ENCODE peak calls at places on chromosome 20, in four cellular contexts. Q is GM12892, D is lower lobe of right lung, R is GM12865. T is an unnamed sample.

GRCh38 chr20:44537993-44538392 is 16.1 kb upstream of the SERINC3 start:
- DNase-seq in D (no peak), R (no peak), Q (no peak), T (no peak)

GRCh38 chr20:63124092-63124781 is 91.7 kb downstream of the YTHDF1 start:
- DNase-seq in Q (no peak), D (peak), R (no peak), T (no peak)

GRCh38 chr20:2874456-2874855 is 1.2 kb downstream of the PTPRA start:
- DNase-seq in R (peak), Q (no peak), D (no peak), T (no peak)

GRCh38 chr20:25017257-25017803 is 24.8 kb upstream of the APMAP start:
- DNase-seq in R (no peak), Q (no peak), D (peak), T (peak)

GRCh38 chr20:1328680-1329330 is at the start of gene SDCBP2:
- DNase-seq in D (peak), R (no peak), Q (no peak), T (no peak)

GRCh38 chr20:1539816-1540215 is 17.7 kb downstream of the SIRPD start:
- DNase-seq in D (no peak), R (no peak), Q (no peak), T (no peak)

GRCh38 chr20:41989935-41990635 is 371.9 kb upstream of the CHD6 start:
- DNase-seq in Q (no peak), D (no peak), R (no peak), T (no peak)

GRCh38 chr20:41174782-41175181 is 37.4 kb downstream of the PLCG1 start:
- DNase-seq in R (no peak), D (no peak), Q (no peak), T (no peak)

GRCh38 chr20:56967916-56968315 is 298.5 kb downstream of the BMP7 start:
- DNase-seq in R (no peak), Q (no peak), D (no peak), T (no peak)

GRCh38 chr20:62723351-62723750 is 14.7 kb downstream of the NTSR1 start:
- DNase-seq in D (peak), Q (no peak), R (no peak), T (no peak)

GRCh38 chr20:3229158-3229557 is 9.8 kb downstream of the SLC4A11 start:
- DNase-seq in Q (no peak), R (no peak), D (no peak), T (no peak)

GRCh38 chr20:63020681-63021080 is 13.9 kb upstream of the BHLHE23 start:
- DNase-seq in D (peak), Q (no peak), R (no peak), T (no peak)

GRCh38 chr20:29119141-29119540 is 2138.3 kb upstream of the DEFB115 start:
- DNase-seq in Q (no peak), D (no peak), R (no peak), T (no peak)

GRCh38 chr20:19552144-19552895 is 205.7 kb upstream of the RIN2 start:
- DNase-seq in R (no peak), Q (no peak), D (peak), T (no peak)

GRCh38 chr20:41321003-41321402 is 3.5 kb upstream of the ZHX3 start:
- DNase-seq in D (no peak), Q (no peak), R (no peak), T (no peak)

GRCh38 chr20:63947638-63948456 is 8.4 kb downstream of the UCKL1 start:
- DNase-seq in D (peak), R (no peak), Q (no peak), T (no peak)

GRCh38 chr20:5749512-5750490 is at the start of gene SHLD1:
- DNase-seq in R (peak), Q (peak), D (peak), T (peak)

GRCh38 chr20:35181731-35182130 is 9.9 kb downstream of the PROCR start:
- DNase-seq in D (no peak), Q (no peak), R (no peak), T (no peak)

GRCh38 chr20:17841751-17842191 is 126.8 kb downstream of the SNX5 start:
- DNase-seq in R (no peak), D (no peak), Q (no peak), T (no peak)

GRCh38 chr20:63253438-63254236 is 626 bp downstream of the NKAIN4 start:
- DNase-seq in R (no peak), D (no peak), Q (no peak), T (no peak)

GRCh38 chr20:4764805-4765204 is 43.1 kb downstream of the PRND start:
- DNase-seq in D (no peak), R (no peak), Q (no peak), T (no peak)

GRCh38 chr20:63652192-63652980 is 838 bp downstream of the STMN3 start:
- DNase-seq in Q (no peak), D (peak), R (no peak), T (no peak)

GRCh38 chr20:48728042-48728837 is 99.6 kb downstream of the PREX1 start:
- DNase-seq in Q (no peak), D (no peak), R (no peak), T (no peak)

GRCh38 chr20:1711826-1712601 is 54.4 kb upstream of the SIRPG start:
- DNase-seq in D (no peak), Q (no peak), R (no peak), T (no peak)

GRCh38 chr20:9493818-9494217 is 20.6 kb upstream of the LAMP5 start:
- DNase-seq in R (no peak), D (no peak), Q (no peak), T (no peak)

GRCh38 chr20:57998276-57998675 is 230.2 kb downstream of the ANKRD60 start:
- DNase-seq in Q (no peak), D (no peak), R (no peak), T (no peak)

GRCh38 chr20:4711511-4711910 is 10.2 kb upstream of the PRND start:
- DNase-seq in D (no peak), Q (no peak), R (no peak), T (no peak)

GRCh38 chr20:9945406-9945805 is 89.4 kb upstream of the ANKEF1 start:
- DNase-seq in R (no peak), D (no peak), Q (no peak), T (no peak)

GRCh38 chr20:23205656-23206055 is 119.5 kb upstream of the CD93 start:
- DNase-seq in D (peak), R (no peak), Q (no peak), T (no peak)

GRCh38 chr20:46400828-46401477 is 5.5 kb downstream of the ELMO2 start:
- DNase-seq in Q (no peak), R (no peak), D (no peak), T (no peak)

GRCh38 chr20:4513720-4514119 is 208.0 kb upstream of the PRND start:
- DNase-seq in D (no peak), Q (no peak), R (no peak), T (no peak)

GRCh38 chr20:19108181-19108580 is 104.3 kb upstream of the SLC24A3 start:
- DNase-seq in Q (no peak), R (no peak), D (no peak), T (no peak)

GRCh38 chr20:50366270-50367103 is 143.7 kb upstream of the PTPN1 start:
- DNase-seq in Q (no peak), D (peak), R (no peak), T (no peak)